ENCODE peak calls at places on chromosomes 5 and 9, in four cellular contexts. One of them, this sample, is unnamed.

GRCh38 chr5:68368686-68369359 is 153.3 kb downstream of the PIK3R1 start:
- DNase-seq in hippocampal formation: no peak
- DNase-seq in renal cortical epithelial cell: peak; percentile 43
- DNase-seq in COR-L47: peak; percentile 80
- DNase-seq in this sample: no peak

GRCh38 chr9:90024419-90024818 is 419.6 kb downstream of the GADD45G start:
- DNase-seq in hippocampal formation: no peak
- DNase-seq in renal cortical epithelial cell: no peak
- DNase-seq in COR-L47: no peak
- DNase-seq in this sample: no peak

GRCh38 chr5:180129291-180130190 is 58.0 kb upstream of the RNF130 start:
- DNase-seq in hippocampal formation: no peak
- DNase-seq in renal cortical epithelial cell: no peak
- DNase-seq in COR-L47: no peak
- DNase-seq in this sample: no peak

GRCh38 chr9:22108581-22109370 is 99.7 kb upstream of the CDKN2B start:
- DNase-seq in hippocampal formation: no peak
- DNase-seq in renal cortical epithelial cell: peak; percentile 20
- DNase-seq in COR-L47: no peak
- DNase-seq in this sample: no peak

GRCh38 chr5:170740586-170741205 is 42.8 kb upstream of the GABRP start:
- DNase-seq in hippocampal formation: no peak
- DNase-seq in renal cortical epithelial cell: no peak
- DNase-seq in COR-L47: no peak
- DNase-seq in this sample: no peak

GRCh38 chr5:103829585-103829984 is 267.0 kb upstream of the NUDT12 start:
- DNase-seq in hippocampal formation: no peak
- DNase-seq in renal cortical epithelial cell: no peak
- DNase-seq in COR-L47: no peak
- DNase-seq in this sample: no peak

GRCh38 chr5:95963650-95964410 is 2.2 kb upstream of the ELL2 start:
- DNase-seq in hippocampal formation: no peak
- DNase-seq in renal cortical epithelial cell: no peak
- DNase-seq in COR-L47: no peak
- DNase-seq in this sample: no peak

GRCh38 chr5:68839019-68839552 is 254.7 kb upstream of the SLC30A5 start:
- DNase-seq in hippocampal formation: no peak
- DNase-seq in renal cortical epithelial cell: no peak
- DNase-seq in COR-L47: no peak
- DNase-seq in this sample: no peak

GRCh38 chr9:79694676-79695400 is 123.1 kb downstream of the TLE4 start:
- DNase-seq in hippocampal formation: no peak
- DNase-seq in renal cortical epithelial cell: peak; percentile 87
- DNase-seq in COR-L47: no peak
- DNase-seq in this sample: no peak

GRCh38 chr9:133512253-133513213 is 12.2 kb downstream of the MYMK start:
- DNase-seq in hippocampal formation: no peak
- DNase-seq in renal cortical epithelial cell: no peak
- DNase-seq in COR-L47: no peak
- DNase-seq in this sample: no peak

GRCh38 chr5:42495908-42496307 is 72.7 kb downstream of the GHR start:
- DNase-seq in hippocampal formation: no peak
- DNase-seq in renal cortical epithelial cell: no peak
- DNase-seq in COR-L47: no peak
- DNase-seq in this sample: no peak

GRCh38 chr9:69798737-69799136 is 21.9 kb upstream of the CFAP95 start:
- DNase-seq in hippocampal formation: no peak
- DNase-seq in renal cortical epithelial cell: peak; percentile 31
- DNase-seq in COR-L47: no peak
- DNase-seq in this sample: no peak

GRCh38 chr5:179530069-179530998 is 20.0 kb upstream of the RUFY1 start:
- DNase-seq in hippocampal formation: peak; percentile 40
- DNase-seq in renal cortical epithelial cell: peak; percentile 6
- DNase-seq in COR-L47: no peak
- DNase-seq in this sample: no peak

GRCh38 chr9:81849631-81850259 is 78.5 kb upstream of the SPATA31D4 start:
- DNase-seq in hippocampal formation: no peak
- DNase-seq in renal cortical epithelial cell: peak; percentile 38
- DNase-seq in COR-L47: no peak
- DNase-seq in this sample: no peak

GRCh38 chr9:113913426-113914195 is 37.5 kb downstream of the ZNF618 start:
- DNase-seq in hippocampal formation: no peak
- DNase-seq in renal cortical epithelial cell: peak; percentile 55
- DNase-seq in COR-L47: no peak
- DNase-seq in this sample: no peak

GRCh38 chr5:107469485-107469884 is 201.3 kb downstream of the EFNA5 start:
- DNase-seq in hippocampal formation: no peak
- DNase-seq in renal cortical epithelial cell: peak; percentile 99
- DNase-seq in COR-L47: no peak
- DNase-seq in this sample: no peak

GRCh38 chr5:35853652-35854051 is 3.0 kb upstream of the IL7R start:
- DNase-seq in hippocampal formation: no peak
- DNase-seq in renal cortical epithelial cell: peak; percentile 11
- DNase-seq in COR-L47: no peak
- DNase-seq in this sample: no peak

GRCh38 chr5:107248065-107248695 is 422.6 kb downstream of the EFNA5 start:
- DNase-seq in hippocampal formation: peak; percentile 6
- DNase-seq in renal cortical epithelial cell: peak; percentile 43
- DNase-seq in COR-L47: no peak
- DNase-seq in this sample: peak; percentile 15

GRCh38 chr5:174745495-174745894 is 21.1 kb downstream of the MSX2 start:
- DNase-seq in hippocampal formation: no peak
- DNase-seq in renal cortical epithelial cell: peak; percentile 26
- DNase-seq in COR-L47: no peak
- DNase-seq in this sample: no peak

GRCh38 chr5:55599148-55600050 is 64.6 kb upstream of the PLPP1 start:
- DNase-seq in hippocampal formation: no peak
- DNase-seq in renal cortical epithelial cell: no peak
- DNase-seq in COR-L47: no peak
- DNase-seq in this sample: no peak

GRCh38 chr5:67238191-67238590 is 41.6 kb upstream of the CD180 start:
- DNase-seq in hippocampal formation: no peak
- DNase-seq in renal cortical epithelial cell: no peak
- DNase-seq in COR-L47: no peak
- DNase-seq in this sample: no peak

GRCh38 chr9:77534376-77535057 is 113.6 kb downstream of the GNA14 start:
- DNase-seq in hippocampal formation: peak; percentile 36
- DNase-seq in renal cortical epithelial cell: no peak
- DNase-seq in COR-L47: peak; percentile 67
- DNase-seq in this sample: no peak

GRCh38 chr5:102231693-102232619 is 64.1 kb downstream of the SLCO4C1 start:
- DNase-seq in hippocampal formation: no peak
- DNase-seq in renal cortical epithelial cell: peak; percentile 35
- DNase-seq in COR-L47: no peak
- DNase-seq in this sample: no peak

GRCh38 chr9:120619751-120620655 is 40.0 kb upstream of the CDK5RAP2 start:
- DNase-seq in hippocampal formation: peak; percentile 45
- DNase-seq in renal cortical epithelial cell: peak; percentile 70
- DNase-seq in COR-L47: peak; percentile 63
- DNase-seq in this sample: peak; percentile 6

GRCh38 chr5:71738962-71739361 is 19.9 kb downstream of the CARTPT start:
- DNase-seq in hippocampal formation: no peak
- DNase-seq in renal cortical epithelial cell: no peak
- DNase-seq in COR-L47: no peak
- DNase-seq in this sample: no peak

GRCh38 chr9:130631331-130632080 is 32.9 kb upstream of the PRDM12 start:
- DNase-seq in hippocampal formation: no peak
- DNase-seq in renal cortical epithelial cell: no peak
- DNase-seq in COR-L47: no peak
- DNase-seq in this sample: no peak

GRCh38 chr5:143002459-143003327 is 232.5 kb downstream of the ARHGAP26 start:
- DNase-seq in hippocampal formation: no peak
- DNase-seq in renal cortical epithelial cell: peak; percentile 92
- DNase-seq in COR-L47: peak; percentile 4
- DNase-seq in this sample: no peak